ENCODE peak calls at places on chromosome X, in ten cellular contexts. H is HCT116; X is OCI-LY7; K is astrocyte of the spinal cord; R is choroid plexus epithelial cell; E is uterus; U is cardiac fibroblast; Q is heart right ventricle; J is CD8-positive, alpha-beta T cell; N is tibial artery. M is an unnamed sample.
A peak's percentile ranks its signal among the peaks of the same experiment; 100 is the strongest.

GRCh38 chrX:38861489-38861888 is 60.2 kb downstream of the MID1IP1 start:
- DNase-seq in H (no peak), X (no peak), K (no peak), R (peak; percentile 25), E (no peak), U (peak; percentile 55), Q (no peak), J (no peak), N (no peak), M (no peak)

GRCh38 chrX:703466-704210 is 73.0 kb downstream of the SHOX start:
- DNase-seq in H (no peak), X (no peak), K (no peak), R (peak; percentile 17), E (no peak), U (no peak), Q (no peak), J (no peak), N (no peak), M (no peak)

GRCh38 chrX:5113128-5113527 is 1115.5 kb downstream of the NLGN4X start:
- DNase-seq in H (no peak), X (peak; percentile 52), K (peak; percentile 3), R (peak; percentile 0), E (no peak), U (peak; percentile 0), Q (no peak), J (no peak), N (no peak), M (no peak)

GRCh38 chrX:13398073-13398823 is 78.4 kb upstream of the ATXN3L start:
- DNase-seq in H (peak; percentile 89), X (no peak), K (peak; percentile 98), R (peak; percentile 98), E (peak; percentile 45), U (peak; percentile 97), Q (peak; percentile 16), J (no peak), N (peak; percentile 54), M (peak; percentile 93)

GRCh38 chrX:27555514-27555913 is 34.6 kb upstream of the DCAF8L2 start:
- DNase-seq in H (no peak), X (peak; percentile 0), K (peak; percentile 16), R (peak; percentile 58), E (no peak), U (peak; percentile 64), Q (no peak), J (no peak), N (no peak), M (no peak)

GRCh38 chrX:132908891-132909290 is 49.5 kb downstream of the HS6ST2 start:
- DNase-seq in H (no peak), X (no peak), K (no peak), R (no peak), E (no peak), U (no peak), Q (no peak), J (no peak), N (no peak), M (no peak)

GRCh38 chrX:31459361-31459760 is 387.5 kb upstream of the FTHL17 start:
- DNase-seq in H (no peak), X (no peak), K (no peak), R (peak; percentile 42), E (no peak), U (peak; percentile 54), Q (no peak), J (no peak), N (no peak), M (no peak)

GRCh38 chrX:119757979-119758681 is at the start of gene SOWAHD:
- DNase-seq in H (no peak), X (peak; percentile 39), K (no peak), R (no peak), E (peak; percentile 18), U (peak; percentile 33), Q (peak; percentile 34), J (no peak), N (peak; percentile 47), M (no peak)

GRCh38 chrX:10135561-10136399 is 21.0 kb upstream of the CLCN4 start:
- DNase-seq in H (no peak), X (no peak), K (no peak), R (no peak), E (no peak), U (no peak), Q (no peak), J (no peak), N (no peak), M (no peak)

GRCh38 chrX:16838202-16839066 is 31.7 kb downstream of the RBBP7 start:
- DNase-seq in H (no peak), X (no peak), K (peak; percentile 86), R (peak; percentile 91), E (no peak), U (peak; percentile 84), Q (peak; percentile 17), J (no peak), N (peak; percentile 30), M (no peak)

GRCh38 chrX:16633754-16634153 is 16.2 kb upstream of the S100G start:
- DNase-seq in H (no peak), X (no peak), K (peak; percentile 25), R (peak; percentile 58), E (no peak), U (peak; percentile 45), Q (no peak), J (no peak), N (no peak), M (no peak)

GRCh38 chrX:10514891-10515290 is 105.5 kb downstream of the MID1 start:
- DNase-seq in H (no peak), X (no peak), K (peak; percentile 26), R (peak; percentile 47), E (no peak), U (peak; percentile 65), Q (no peak), J (no peak), N (no peak), M (no peak)

GRCh38 chrX:147342197-147342596 is 527.7 kb upstream of the CXorf51A start:
- DNase-seq in H (no peak), X (no peak), K (no peak), R (no peak), E (no peak), U (no peak), Q (no peak), J (no peak), N (no peak), M (no peak)

DNA sequence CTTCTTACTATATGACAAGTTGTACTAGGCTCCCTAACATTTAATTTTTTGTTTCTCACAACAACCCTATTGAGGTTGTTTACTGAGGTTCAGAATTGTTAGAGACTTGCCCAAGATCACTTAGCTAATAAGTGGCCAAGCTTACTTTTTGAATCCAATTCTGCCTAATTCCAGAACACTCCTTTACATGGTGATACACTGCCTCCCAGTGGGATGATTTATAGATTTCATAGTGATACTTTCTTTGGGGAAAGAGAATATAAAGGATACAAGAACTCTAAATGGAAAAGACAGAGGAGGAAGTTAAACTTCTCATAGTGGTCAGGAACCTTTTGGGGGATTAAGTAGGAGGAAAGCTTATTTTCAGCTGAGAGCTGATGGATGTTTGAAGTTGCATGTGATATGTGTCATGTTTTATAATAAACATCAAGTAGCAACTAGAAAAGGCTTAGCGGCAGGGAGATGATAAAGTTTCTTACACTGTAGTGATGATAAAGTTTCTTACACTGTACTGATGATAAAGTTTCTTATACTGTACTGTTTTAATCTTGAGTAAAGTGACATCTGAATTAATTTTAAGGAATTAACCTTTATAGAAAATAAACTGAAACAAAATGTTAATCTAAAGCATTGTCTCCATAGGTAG is 15.3 kb downstream of the STAG2 start:
- DNase-seq in H (no peak), X (peak; percentile 9), K (peak; percentile 36), R (peak; percentile 66), E (no peak), U (peak; percentile 62), Q (no peak), J (no peak), N (no peak), M (no peak)
- TF ChIP-seq CTCF in H (peak; percentile 83), X (peak; percentile 61), K (no peak), R (peak; percentile 33), E (no peak), U (no peak), Q (peak; percentile 20), J (peak; percentile 34), N (peak; percentile 28), M (no peak)

GRCh38 chrX:149630681-149631292 is 805 bp downstream of the TMEM185A start:
- DNase-seq in H (no peak), X (no peak), K (peak; percentile 41), R (peak; percentile 71), E (no peak), U (peak; percentile 60), Q (no peak), J (no peak), N (no peak), M (no peak)
- H3K4me3 ChIP-seq in H (peak overlapping the region; percentile 67), X (peak overlapping the region; percentile 75), K (peak overlapping the region; percentile 57), R (peak overlapping the region; percentile 74), E (peak overlapping the region; percentile 65), U (peak overlapping the region; percentile 67), Q (peak overlapping the region; percentile 64), J (peak overlapping the region; percentile 67), N (peak overlapping the region; percentile 66), M (peak overlapping the region; percentile 54)

DNA sequence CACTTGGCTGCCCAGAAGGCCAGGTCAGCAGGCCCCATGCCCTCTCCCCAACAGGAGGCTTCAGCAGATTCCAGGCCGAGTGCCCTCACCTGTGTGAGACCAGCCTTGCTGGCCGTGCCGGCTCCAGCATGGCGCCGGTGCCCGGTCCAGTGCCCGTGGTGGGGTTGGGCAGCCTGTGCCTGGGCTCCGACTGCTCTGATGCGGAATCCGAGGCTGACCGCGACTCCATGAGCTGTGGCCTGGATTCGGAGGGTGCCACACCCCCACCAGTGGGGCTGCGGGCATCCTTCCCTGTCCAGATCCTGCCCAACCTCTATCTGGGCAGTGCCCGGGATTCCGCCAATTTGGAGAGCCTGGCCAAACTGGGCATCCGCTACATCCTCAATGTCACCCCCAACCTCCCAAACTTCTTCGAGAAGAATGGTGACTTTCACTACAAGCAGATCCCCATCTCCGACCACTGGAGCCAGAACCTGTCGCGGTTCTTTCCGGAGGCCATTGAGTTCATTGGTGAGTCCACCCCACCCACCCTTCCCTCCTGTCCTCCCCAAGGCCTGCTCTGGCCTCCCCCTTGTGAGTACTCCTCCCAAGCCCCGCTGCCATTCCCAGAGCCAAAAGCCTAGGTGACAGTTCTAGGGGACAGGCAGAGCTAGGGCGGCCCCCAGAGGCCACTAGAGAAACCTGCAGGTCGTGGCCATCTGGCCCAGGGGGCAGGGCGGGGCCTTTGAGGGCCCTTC is 2.3 kb downstream of the DUSP9 start:
- DNase-seq in H (no peak), X (peak; percentile 51), K (no peak), R (no peak), E (peak; percentile 10), U (peak; percentile 24), Q (peak; percentile 28), J (no peak), N (no peak), M (no peak)
- TF ChIP-seq CTCF in H (no peak), X (peak; percentile 61), K (peak; percentile 36), R (peak; percentile 22), E (no peak), U (peak; percentile 40), Q (peak; percentile 40), J (peak; percentile 17), N (no peak), M (no peak)

DNA sequence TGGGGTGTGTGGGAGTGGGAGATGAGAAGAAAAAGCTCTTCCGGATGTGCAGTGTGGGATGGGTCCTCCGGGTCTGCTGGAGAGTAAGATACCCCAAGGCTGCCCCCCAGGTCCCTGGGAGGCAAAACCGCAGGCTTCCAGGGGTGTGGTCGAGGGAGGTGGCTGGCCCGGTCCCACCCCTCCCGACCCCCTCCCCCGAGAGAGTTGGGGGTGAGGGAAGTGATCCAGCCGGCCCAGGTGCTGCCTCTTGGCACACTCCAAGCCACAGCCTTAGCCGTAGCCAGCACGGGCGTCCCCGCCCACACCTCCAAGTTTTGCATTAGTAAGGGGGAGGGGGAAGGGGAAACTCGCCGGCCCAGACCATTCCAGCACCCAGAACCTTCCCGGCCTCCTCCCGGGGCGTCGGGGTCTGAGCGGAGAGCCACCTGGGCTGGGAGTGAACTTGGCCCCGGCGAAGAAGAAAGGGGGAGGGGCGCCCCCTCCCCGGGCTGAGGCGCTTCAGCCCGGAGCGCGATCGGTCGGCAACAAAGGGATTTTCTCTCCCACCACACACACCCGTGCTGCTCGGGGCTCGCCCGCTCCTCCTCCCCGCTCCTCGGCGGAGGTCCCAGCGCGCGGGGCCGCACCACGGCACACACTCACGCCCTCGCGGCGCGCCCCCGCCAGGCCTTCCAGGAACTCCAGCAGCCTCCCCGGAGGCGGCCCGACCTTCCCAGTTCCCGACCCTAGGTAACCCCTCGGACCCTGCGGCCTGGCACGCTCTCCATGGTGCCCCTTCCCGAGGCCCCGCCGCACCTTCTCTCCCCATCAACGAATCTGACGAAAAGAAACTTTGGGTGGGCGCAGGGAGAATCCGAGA is 14.4 kb downstream of the BCOR start:
- DNase-seq in H (no peak), X (no peak), K (no peak), R (no peak), E (peak; percentile 44), U (no peak), Q (peak; percentile 35), J (no peak), N (no peak), M (no peak)
- H3K4me3 ChIP-seq in H (no peak overlapping the region), X (no peak overlapping the region), K (peak overlapping the region; percentile 33), R (peak overlapping the region; percentile 42), E (peak overlapping the region; percentile 33), U (peak overlapping the region; percentile 29), Q (peak overlapping the region; percentile 33), J (peak overlapping the region; percentile 37), N (peak overlapping the region; percentile 51), M (peak overlapping the region; percentile 26)